ENCODE peak calls at places on chromosomes 12 and 14, in five cellular contexts. M, C, H, B and U are unnamed samples.

GRCh38 chr12:26434299-26434915 is 239.0 kb downstream of the SSPN start:
- DNase-seq in H (no peak), M (peak; percentile 48), B (peak; percentile 55), C (peak; percentile 61), U (peak; percentile 85)

GRCh38 chr14:64636208-64636979 is 67.8 kb upstream of the PLEKHG3 start:
- DNase-seq in B (peak; percentile 54), H (peak; percentile 89), C (peak; percentile 47), M (peak; percentile 27), U (peak; percentile 46)

GRCh38 chr12:111056618-111057521 is 136.5 kb upstream of the MYL2 start:
- DNase-seq in B (peak; percentile 17), C (no peak), H (no peak), M (no peak), U (no peak)

GRCh38 chr14:68910540-68910939 is 68.6 kb downstream of the ACTN1 start:
- DNase-seq in C (no peak), H (no peak), B (no peak), M (no peak), U (no peak)

GRCh38 chr14:53943751-53944083 is 12.9 kb downstream of the BMP4 start:
- DNase-seq in B (no peak), C (no peak), M (no peak), H (no peak), U (no peak)

GRCh38 chr14:68955164-68955921 is 23.8 kb downstream of the ACTN1 start:
- DNase-seq in C (no peak), M (peak; percentile 93), H (no peak), B (no peak), U (no peak)

GRCh38 chr14:24712909-24713308 is 78.9 kb upstream of the GZMB start:
- DNase-seq in M (no peak), B (no peak), H (no peak), C (no peak), U (no peak)

GRCh38 chr12:38056701-38057689 is 259.6 kb upstream of the ALG10B start:
- DNase-seq in C (no peak), H (no peak), B (no peak), M (no peak), U (peak; percentile 89)

GRCh38 chr14:69274321-69274720 is 14.4 kb downstream of the GALNT16 start:
- DNase-seq in H (no peak), M (no peak), B (no peak), C (no peak), U (no peak)

GRCh38 chr14:63650336-63650952 is 8.8 kb upstream of the WDR89 start:
- DNase-seq in B (no peak), C (no peak), M (no peak), H (no peak), U (no peak)

GRCh38 chr14:49306152-49306751 is 279.9 kb downstream of the RPS29 start:
- DNase-seq in B (peak; percentile 9), M (peak; percentile 3), C (peak; percentile 18), H (no peak), U (no peak)

GRCh38 chr12:66837311-66837627 is 158.4 kb upstream of the GRIP1 start:
- DNase-seq in H (no peak), B (no peak), M (no peak), C (no peak), U (no peak)

GRCh38 chr12:80598004-80598606 is 109.3 kb upstream of the MYF6 start:
- DNase-seq in B (no peak), C (peak; percentile 16), M (peak; percentile 20), H (no peak), U (no peak)

GRCh38 chr12:5031242-5031641 is 12.4 kb upstream of the KCNA5 start:
- DNase-seq in H (no peak), M (no peak), C (no peak), B (no peak), U (no peak)

GRCh38 chr12:106840217-106840616 is 65.7 kb downstream of the RIC8B start:
- DNase-seq in C (no peak), H (no peak), M (peak; percentile 65), B (peak; percentile 82), U (no peak)

GRCh38 chr12:26692417-26692816 is 140.6 kb downstream of the ITPR2 start:
- DNase-seq in H (no peak), C (no peak), M (no peak), B (no peak), U (no peak)

GRCh38 chr12:30753233-30753632 is 1.5 kb downstream of the CAPRIN2 start:
- DNase-seq in B (peak; percentile 73), M (peak; percentile 56), C (no peak), H (no peak), U (peak; percentile 69)

GRCh38 chr12:68373836-68374314 is 41.7 kb upstream of the MDM1 start:
- DNase-seq in C (no peak), B (peak; percentile 31), M (no peak), H (no peak), U (no peak)

GRCh38 chr12:4121506-4122020 is 152.0 kb upstream of the CCND2 start:
- DNase-seq in M (no peak), C (no peak), B (no peak), H (peak; percentile 19), U (no peak)

GRCh38 chr12:31536672-31537071 is 54.3 kb downstream of the DENND5B start:
- DNase-seq in C (no peak), M (no peak), B (no peak), H (no peak), U (no peak)

GRCh38 chr14:20376071-20376588 is 32.7 kb downstream of the PARP2 start:
- DNase-seq in M (peak; percentile 67), H (no peak), B (no peak), C (no peak), U (no peak)

GRCh38 chr12:126506426-126507182 is 1441.4 kb downstream of the AACS start:
- DNase-seq in M (no peak), H (no peak), B (no peak), C (no peak), U (no peak)

GRCh38 chr14:35687335-35687939 is 121.7 kb downstream of the RALGAPA1 start:
- DNase-seq in H (no peak), M (peak; percentile 75), B (peak; percentile 55), C (peak; percentile 26), U (peak; percentile 8)

GRCh38 chr12:30622509-30622908 is 73.2 kb downstream of the IPO8 start:
- DNase-seq in H (no peak), C (no peak), M (no peak), B (peak; percentile 9), U (no peak)

GRCh38 chr12:94186461-94187237 is 38.3 kb downstream of the PLXNC1 start:
- DNase-seq in H (peak; percentile 87), C (no peak), B (no peak), M (no peak), U (no peak)

GRCh38 chr12:71281425-71281824 is 123.6 kb upstream of the TSPAN8 start:
- DNase-seq in C (no peak), M (no peak), H (no peak), B (no peak), U (no peak)

GRCh38 chr12:85639834-85640233 is 196.4 kb downstream of the RASSF9 start:
- DNase-seq in M (no peak), C (no peak), B (no peak), H (no peak), U (no peak)

GRCh38 chr12:85329913-85330312 is 49.9 kb downstream of the ALX1 start:
- DNase-seq in C (no peak), M (no peak), H (no peak), B (no peak), U (no peak)

GRCh38 chr14:93729993-93730392 is 58.3 kb downstream of the PRIMA1 start:
- DNase-seq in H (no peak), B (no peak), C (peak; percentile 67), M (no peak), U (no peak)

GRCh38 chr14:96894966-96895365 is 97.8 kb downstream of the VRK1 start:
- DNase-seq in B (no peak), M (no peak), H (no peak), C (no peak), U (no peak)

GRCh38 chr12:95557625-95558024 is 6.3 kb upstream of the USP44 start:
- DNase-seq in M (no peak), B (no peak), H (no peak), C (no peak), U (no peak)

GRCh38 chr14:100706200-100706599 is 20.5 kb upstream of the DLK1 start:
- DNase-seq in C (no peak), M (no peak), H (no peak), B (no peak), U (no peak)

GRCh38 chr12:4036872-4037271 is 163.7 kb upstream of the PARP11 start:
- DNase-seq in M (no peak), H (no peak), C (no peak), B (no peak), U (no peak)

GRCh38 chr14:50744242-50744641 is 76.1 kb upstream of the SAV1 start:
- DNase-seq in C (no peak), H (no peak), B (no peak), M (no peak), U (no peak)

GRCh38 chr12:12608557-12608957 is 3.1 kb upstream of the CREBL2 start:
- DNase-seq in H (no peak), M (peak; percentile 25), B (peak; percentile 14), C (no peak), U (no peak)

GRCh38 chr14:61350427-61350826 is 29.0 kb downstream of the PRKCH start:
- DNase-seq in M (no peak), H (no peak), C (no peak), B (no peak), U (no peak)

GRCh38 chr14:61346793-61347192 is 25.4 kb downstream of the PRKCH start:
- DNase-seq in M (no peak), H (no peak), B (no peak), C (no peak), U (no peak)

GRCh38 chr14:61347771-61348443 is 26.5 kb downstream of the PRKCH start:
- DNase-seq in C (no peak), B (no peak), H (no peak), M (no peak), U (no peak)

GRCh38 chr14:61351457-61351856 is 30.1 kb downstream of the PRKCH start:
- DNase-seq in B (no peak), H (no peak), M (no peak), C (no peak), U (no peak)

GRCh38 chr14:61350871-61351270 is 29.5 kb downstream of the PRKCH start:
- DNase-seq in B (no peak), C (no peak), M (no peak), H (no peak), U (no peak)
- H3K36me3 ChIP-seq in B (no peaks in the 10 kb centered on the region), C (no peaks in the 10 kb centered on the region), M (no peaks in the 10 kb centered on the region), H (no peaks in the 10 kb centered on the region), U (no peaks in the 10 kb centered on the region)

GRCh38 chr12:51926064-51926632 is 18.8 kb downstream of the ACVRL1 start:
- DNase-seq in C (no peak), H (no peak), M (no peak), B (peak; percentile 83), U (no peak)
- TF ChIP-seq ZNF274 in C (no peak), H (no peak), M (no peak), B (no peak), U (no peak)

DNA sequence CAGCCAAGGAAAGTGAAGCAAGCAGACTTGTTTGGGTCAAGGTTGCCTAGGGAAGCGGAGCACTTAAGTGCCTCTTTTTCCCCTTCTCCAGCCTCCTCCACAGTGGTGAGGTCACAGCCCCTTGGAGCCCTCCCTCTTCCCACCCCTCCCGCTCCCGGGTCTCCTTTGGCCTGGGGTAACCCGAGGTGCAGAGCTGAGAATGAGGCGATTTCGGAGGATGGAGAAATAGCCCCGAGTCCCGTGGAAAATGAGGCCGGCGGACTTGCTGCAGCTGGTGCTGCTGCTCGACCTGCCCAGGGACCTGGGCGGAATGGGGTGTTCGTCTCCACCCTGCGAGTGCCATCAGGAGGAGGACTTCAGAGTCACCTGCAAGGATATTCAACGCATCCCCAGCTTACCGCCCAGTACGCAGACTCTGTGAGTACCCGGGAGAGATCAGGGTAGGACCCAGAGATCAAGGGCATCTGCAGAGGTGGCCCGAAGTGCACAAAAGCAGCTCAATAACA is at the start of gene TSHR:
- DNase-seq in H (peak; percentile 70), B (no peak), C (no peak), M (no peak), U (no peak)
- H3K9ac ChIP-seq in H (no peak within 1 kb of the TSS), B (peak within 1 kb of the TSS; percentile 91), C (peak within 1 kb of the TSS; percentile 28), M (no peak within 1 kb of the TSS), U (peak within 1 kb of the TSS; percentile 61)

GRCh38 chr12:113240395-113240794 is 19.1 kb downstream of the TPCN1 start:
- DNase-seq in H (no peak), M (no peak), C (no peak), B (no peak), U (no peak)
- H3K36me3 ChIP-seq in H (no peaks in the 10 kb centered on the region), M (no peaks in the 10 kb centered on the region), C (no peaks in the 10 kb centered on the region), B (peaks cover 31% of the 10 kb centered on the region), U (peaks cover 61% of the 10 kb centered on the region)